ENCODE peak calls at places on chromosomes 6 and 20, in four cellular contexts. One of them, this sample, is unnamed.

GRCh38 chr6:82863771-82864170 is 201.9 kb downstream of the UBE3D start:
- DNase-seq in HuH-7: no peak
- DNase-seq in mesothelial cell of epicardium: no peak
- DNase-seq in activated gamma-delta T cell treated with Interleukin-2 at 50 U/mL for 16 hours: no peak
- DNase-seq in this sample: no peak

GRCh38 chr6:151036869-151037680 is 171.6 kb downstream of the MTHFD1L start:
- DNase-seq in HuH-7: no peak
- DNase-seq in mesothelial cell of epicardium: no peak
- DNase-seq in activated gamma-delta T cell treated with Interleukin-2 at 50 U/mL for 16 hours: no peak
- DNase-seq in this sample: no peak

GRCh38 chr20:45044084-45044573 is 56.8 kb downstream of the KCNS1 start:
- DNase-seq in HuH-7: peak
- DNase-seq in mesothelial cell of epicardium: no peak
- DNase-seq in activated gamma-delta T cell treated with Interleukin-2 at 50 U/mL for 16 hours: peak
- DNase-seq in this sample: peak

GRCh38 chr6:146700078-146700686 is 101.4 kb downstream of the ADGB start:
- DNase-seq in HuH-7: peak
- DNase-seq in mesothelial cell of epicardium: peak
- DNase-seq in activated gamma-delta T cell treated with Interleukin-2 at 50 U/mL for 16 hours: peak
- DNase-seq in this sample: peak

GRCh38 chr6:107932580-107932979 is 25.4 kb downstream of the SEC63 start:
- DNase-seq in HuH-7: no peak
- DNase-seq in mesothelial cell of epicardium: no peak
- DNase-seq in activated gamma-delta T cell treated with Interleukin-2 at 50 U/mL for 16 hours: no peak
- DNase-seq in this sample: no peak

GRCh38 chr20:1322511-1323245 is 6.3 kb downstream of the SDCBP2 start:
- DNase-seq in HuH-7: no peak
- DNase-seq in mesothelial cell of epicardium: no peak
- DNase-seq in activated gamma-delta T cell treated with Interleukin-2 at 50 U/mL for 16 hours: no peak
- DNase-seq in this sample: peak

GRCh38 chr6:168270274-168271174 is 49.1 kb downstream of the DACT2 start:
- DNase-seq in HuH-7: no peak
- DNase-seq in mesothelial cell of epicardium: no peak
- DNase-seq in activated gamma-delta T cell treated with Interleukin-2 at 50 U/mL for 16 hours: no peak
- DNase-seq in this sample: no peak

GRCh38 chr6:41226752-41227151 is 1.4 kb upstream of the TREML4 start:
- DNase-seq in HuH-7: no peak
- DNase-seq in mesothelial cell of epicardium: no peak
- DNase-seq in activated gamma-delta T cell treated with Interleukin-2 at 50 U/mL for 16 hours: no peak
- DNase-seq in this sample: no peak

GRCh38 chr6:107657755-107658461 is 166.2 kb downstream of the SCML4 start:
- DNase-seq in HuH-7: no peak
- DNase-seq in mesothelial cell of epicardium: no peak
- DNase-seq in activated gamma-delta T cell treated with Interleukin-2 at 50 U/mL for 16 hours: peak
- DNase-seq in this sample: no peak

GRCh38 chr20:62752671-62753501 is 43.4 kb upstream of the MRGBP start:
- DNase-seq in HuH-7: no peak
- DNase-seq in mesothelial cell of epicardium: no peak
- DNase-seq in activated gamma-delta T cell treated with Interleukin-2 at 50 U/mL for 16 hours: no peak
- DNase-seq in this sample: no peak

GRCh38 chr6:17042422-17043147 is 59.3 kb upstream of the STMND1 start:
- DNase-seq in HuH-7: peak
- DNase-seq in mesothelial cell of epicardium: no peak
- DNase-seq in activated gamma-delta T cell treated with Interleukin-2 at 50 U/mL for 16 hours: no peak
- DNase-seq in this sample: peak

GRCh38 chr20:15342987-15343639 is 1005.7 kb upstream of the FLRT3 start:
- DNase-seq in HuH-7: no peak
- DNase-seq in mesothelial cell of epicardium: no peak
- DNase-seq in activated gamma-delta T cell treated with Interleukin-2 at 50 U/mL for 16 hours: no peak
- DNase-seq in this sample: no peak

GRCh38 chr6:29845405-29846006 is 17.9 kb downstream of the HLA-G start:
- DNase-seq in HuH-7: no peak
- DNase-seq in mesothelial cell of epicardium: no peak
- DNase-seq in activated gamma-delta T cell treated with Interleukin-2 at 50 U/mL for 16 hours: peak
- DNase-seq in this sample: no peak

GRCh38 chr6:108074359-108075144 is at the start of gene OSTM1:
- DNase-seq in HuH-7: peak
- DNase-seq in mesothelial cell of epicardium: peak
- DNase-seq in activated gamma-delta T cell treated with Interleukin-2 at 50 U/mL for 16 hours: peak
- DNase-seq in this sample: peak

GRCh38 chr6:22008248-22008836 is 288.5 kb downstream of the PRL start:
- DNase-seq in HuH-7: no peak
- DNase-seq in mesothelial cell of epicardium: no peak
- DNase-seq in activated gamma-delta T cell treated with Interleukin-2 at 50 U/mL for 16 hours: no peak
- DNase-seq in this sample: no peak

GRCh38 chr20:63694596-63695418 is 1.6 kb upstream of the TNFRSF6B start:
- DNase-seq in HuH-7: no peak
- DNase-seq in mesothelial cell of epicardium: no peak
- DNase-seq in activated gamma-delta T cell treated with Interleukin-2 at 50 U/mL for 16 hours: no peak
- DNase-seq in this sample: no peak

GRCh38 chr6:116922853-116923548 is 46.0 kb downstream of the RFX6 start:
- DNase-seq in HuH-7: no peak
- DNase-seq in mesothelial cell of epicardium: no peak
- DNase-seq in activated gamma-delta T cell treated with Interleukin-2 at 50 U/mL for 16 hours: no peak
- DNase-seq in this sample: no peak

GRCh38 chr6:35259946-35260626 is 551 bp downstream of the ZNF76 start:
- DNase-seq in HuH-7: peak
- DNase-seq in mesothelial cell of epicardium: no peak
- DNase-seq in activated gamma-delta T cell treated with Interleukin-2 at 50 U/mL for 16 hours: peak
- DNase-seq in this sample: peak

This sample was measured in AG10803.